ENCODE peak calls at places on chromosomes 5 and 9, in eight cellular contexts. F is NCI-H1092 treated with DMSO at 0.1 percent for 48 hours; Y is CD8-positive, alpha-beta T cell; Q is pancreas; B is activated T-cell treated with anti-CD3 and anti-CD28 coated beads for 1 hour; W is Right ventricle myocardium superior; D is hippocampal formation; S is left colon. G is an unnamed sample.

GRCh38 chr9:21589344-21590056 is 107.4 kb upstream of the IFNE start:
- DNase-seq in S (no peak), Y (no peak), Q (no peak), D (no peak), B (no peak), F (no peak), W (no peak), G (no peak)

GRCh38 chr9:5402217-5402616 is 35.5 kb downstream of the PLGRKT start:
- DNase-seq in D (no peak), Q (no peak), W (no peak), Y (no peak), B (no peak), S (no peak), F (no peak), G (no peak)

GRCh38 chr5:178241259-178241658 is 8.7 kb upstream of the PHYKPL start:
- DNase-seq in Q (no peak), W (peak; percentile 72), F (no peak), S (no peak), D (no peak), B (no peak), Y (no peak), G (no peak)

GRCh38 chr5:180366303-180366702 is 13.2 kb upstream of the GFPT2 start:
- DNase-seq in D (peak; percentile 82), B (no peak), Y (no peak), F (no peak), W (peak; percentile 42), S (no peak), Q (no peak), G (no peak)

GRCh38 chr9:4600363-4600762 is 61.7 kb upstream of the PLPP6 start:
- DNase-seq in F (no peak), B (no peak), S (no peak), Y (no peak), W (no peak), D (no peak), Q (no peak), G (peak; percentile 20)

GRCh38 chr5:123487298-123487697 is 24.7 kb upstream of the CSNK1G3 start:
- DNase-seq in Y (no peak), W (no peak), B (no peak), F (no peak), S (no peak), D (no peak), Q (no peak), G (no peak)

GRCh38 chr9:73080110-73080683 is 71.5 kb upstream of the ANXA1 start:
- DNase-seq in Q (no peak), S (no peak), D (no peak), W (no peak), F (no peak), B (no peak), Y (no peak), G (no peak)

GRCh38 chr5:59358497-59358896 is 535.0 kb downstream of the PDE4D start:
- DNase-seq in Y (no peak), B (no peak), S (no peak), F (no peak), W (peak; percentile 43), Q (no peak), D (no peak), G (no peak)

GRCh38 chr5:95913663-95914062 is 48.0 kb downstream of the ELL2 start:
- DNase-seq in D (no peak), S (no peak), F (no peak), Q (no peak), B (no peak), Y (no peak), W (no peak), G (no peak)

GRCh38 chr5:135174315-135175096 is 140.5 kb upstream of the PITX1 start:
- DNase-seq in W (no peak), Y (no peak), Q (no peak), F (no peak), B (no peak), S (no peak), D (no peak), G (no peak)

GRCh38 chr5:149420509-149421371 is 41.6 kb upstream of the IL17B start:
- DNase-seq in F (no peak), Q (no peak), W (peak; percentile 49), D (no peak), S (no peak), Y (no peak), B (no peak), G (no peak)

GRCh38 chr9:35114921-35115341 is 731 bp downstream of the ATOSB start:
- DNase-seq in W (peak; percentile 84), F (no peak), D (peak; percentile 17), S (peak; percentile 78), B (no peak), Q (no peak), Y (no peak), G (no peak)

GRCh38 chr9:22170162-22170932 is 161.2 kb upstream of the CDKN2B start:
- DNase-seq in Q (no peak), S (no peak), F (no peak), W (no peak), B (no peak), D (no peak), Y (no peak), G (no peak)

GRCh38 chr9:134680393-134681060 is 38.9 kb downstream of the COL5A1 start:
- DNase-seq in B (no peak), Y (no peak), Q (no peak), D (no peak), F (no peak), S (no peak), W (peak; percentile 27), G (no peak)

GRCh38 chr9:89676281-89676680 is 71.5 kb downstream of the GADD45G start:
- DNase-seq in W (peak; percentile 84), Y (no peak), B (no peak), D (no peak), F (peak; percentile 93), S (peak; percentile 81), Q (peak; percentile 98), G (no peak)

GRCh38 chr5:134957920-134958608 is 9.6 kb upstream of the CATSPER3 start:
- DNase-seq in D (no peak), Q (no peak), W (no peak), S (no peak), F (no peak), Y (no peak), B (no peak), G (no peak)

GRCh38 chr9:13213337-13213736 is 66.2 kb downstream of the MPDZ start:
- DNase-seq in Q (no peak), Y (no peak), F (peak; percentile 21), D (peak; percentile 47), W (no peak), B (no peak), S (no peak), G (no peak)

GRCh38 chr9:116219686-116220085 is 66.1 kb downstream of the PAPPA start:
- DNase-seq in B (no peak), W (no peak), Y (no peak), Q (peak; percentile 4), D (no peak), F (peak; percentile 37), S (no peak), G (no peak)

GRCh38 chr5:80957031-80957761 is 3.0 kb upstream of the RASGRF2 start:
- DNase-seq in F (peak; percentile 57), W (no peak), B (no peak), Q (no peak), Y (no peak), S (no peak), D (no peak), G (no peak)

GRCh38 chr9:132079391-132080071 is at the start of gene MED27:
- DNase-seq in S (peak; percentile 97), F (peak; percentile 85), B (peak; percentile 83), W (peak; percentile 97), Q (peak; percentile 83), Y (peak; percentile 94), D (peak; percentile 89), G (peak; percentile 84)

GRCh38 chr9:113737414-113738271 is 138.5 kb upstream of the ZNF618 start:
- DNase-seq in Q (peak; percentile 14), F (peak; percentile 51), S (peak; percentile 46), B (no peak), D (no peak), Y (no peak), W (no peak), G (no peak)

GRCh38 chr9:138098116-138098907 is 220.7 kb downstream of the CACNA1B start:
- DNase-seq in D (no peak), Q (no peak), B (no peak), W (no peak), Y (no peak), F (no peak), S (no peak), G (no peak)

GRCh38 chr5:57002959-57003485 is 51.1 kb upstream of the MIER3 start:
- DNase-seq in Q (no peak), F (no peak), Y (no peak), B (no peak), W (no peak), S (no peak), D (no peak), G (no peak)

GRCh38 chr9:114271556-114272510 is 51.1 kb upstream of the ORM1 start:
- DNase-seq in B (no peak), W (peak; percentile 57), D (no peak), Q (peak; percentile 32), F (peak; percentile 21), S (peak; percentile 34), Y (no peak), G (no peak)

GRCh38 chr9:86069206-86069869 is 30.0 kb downstream of the GOLM1 start:
- DNase-seq in Q (no peak), D (no peak), B (no peak), Y (no peak), F (no peak), S (no peak), W (no peak), G (no peak)

GRCh38 chr9:26053954-26054353 is 375.7 kb upstream of the TUSC1 start:
- DNase-seq in D (no peak), W (no peak), Q (no peak), F (no peak), Y (no peak), S (no peak), B (no peak), G (no peak)

GRCh38 chr5:31361906-31362900 is 168.7 kb downstream of the CDH6 start:
- DNase-seq in D (no peak), Q (no peak), B (no peak), S (no peak), F (no peak), W (no peak), Y (no peak), G (no peak)

GRCh38 chr9:88291853-88292252 is 96.4 kb upstream of the SPIN1 start:
- DNase-seq in F (no peak), S (no peak), D (no peak), Q (no peak), B (no peak), Y (no peak), W (no peak), G (no peak)

GRCh38 chr9:4929917-4930316 is 55.2 kb upstream of the JAK2 start:
- DNase-seq in Y (no peak), S (no peak), B (no peak), W (no peak), F (no peak), D (no peak), Q (no peak), G (no peak)

GRCh38 chr9:33143241-33143642 is 23.9 kb downstream of the B4GALT1 start:
- DNase-seq in B (no peak), W (no peak), F (no peak), S (no peak), Y (no peak), D (no peak), Q (no peak), G (no peak)

GRCh38 chr9:101417977-101418376 is 17.6 kb downstream of the ALDOB start:
- DNase-seq in S (no peak), Y (no peak), D (no peak), B (no peak), Q (no peak), F (no peak), W (no peak), G (no peak)

G was measured in T-helper 1 cell.